ENCODE peak calls at places on chromosomes 3 and 15, in eight cellular contexts. H is astrocyte, Y is H9, I is IMR-90, O is keratinocyte, A is osteoblast, F is fibroblast of lung, P is GM23338. S is an unnamed sample.
A peak's percentile ranks its signal among the peaks of the same experiment; 100 is the strongest.

GRCh38 chr15:85029221-85029620 is 47.6 kb downstream of the PDE8A start:
- DNase-seq in I (no peak), P (no peak), O (no peak), Y (no peak), F (no peak), H (no peak), A (no peak), S (no peak)

GRCh38 chr3:107206141-107206540 is 171.1 kb upstream of the CCDC54 start:
- DNase-seq in I (peak; percentile 59), F (peak; percentile 83), O (no peak), A (no peak), H (peak; percentile 23), P (peak; percentile 85), Y (no peak), S (peak; percentile 37)

GRCh38 chr15:96320703-96321421 is 9.6 kb upstream of the NR2F2 start:
- DNase-seq in F (peak; percentile 47), A (no peak), H (peak; percentile 13), I (no peak), O (no peak), P (no peak), Y (peak; percentile 32), S (no peak)

GRCh38 chr3:81874738-81875137 is 113.3 kb upstream of the GBE1 start:
- DNase-seq in F (no peak), A (no peak), H (peak; percentile 3), I (no peak), Y (no peak), O (no peak), P (no peak), S (no peak)

GRCh38 chr15:78842519-78842918 is 30.2 kb upstream of the MORF4L1 start:
- DNase-seq in H (no peak), Y (no peak), O (no peak), P (no peak), F (no peak), A (no peak), I (no peak), S (no peak)

GRCh38 chr3:170494766-170495165 is 76.1 kb downstream of the CLDN11 start:
- DNase-seq in O (no peak), I (peak; percentile 79), F (peak; percentile 41), P (no peak), A (peak; percentile 75), H (peak; percentile 55), Y (no peak), S (no peak)

GRCh38 chr3:46976326-46977190 is at the start of gene CCDC12:
- DNase-seq in O (peak; percentile 95), H (peak; percentile 99), F (peak; percentile 99), P (peak; percentile 98), I (peak; percentile 99), Y (peak; percentile 98), A (peak; percentile 100), S (peak; percentile 99)

GRCh38 chr3:196947136-196947859 is 5.0 kb upstream of the NCBP2 start:
- DNase-seq in I (no peak), A (peak; percentile 88), P (peak; percentile 54), H (no peak), Y (peak; percentile 47), F (no peak), O (no peak), S (no peak)

GRCh38 chr3:60598668-60599067 is 652.6 kb downstream of the FHIT start:
- DNase-seq in I (no peak), H (no peak), Y (no peak), O (no peak), A (no peak), F (peak; percentile 39), P (no peak), S (peak; percentile 3)

GRCh38 chr3:185070491-185071335 is 82.1 kb downstream of the C3orf70 start:
- DNase-seq in H (no peak), O (no peak), F (peak; percentile 9), I (peak; percentile 25), P (peak; percentile 73), A (peak; percentile 94), Y (peak; percentile 87), S (no peak)

GRCh38 chr15:100373037-100373896 is 31.5 kb upstream of the ADAMTS17 start:
- DNase-seq in I (no peak), A (peak; percentile 44), Y (peak; percentile 28), F (no peak), H (no peak), P (no peak), O (no peak), S (no peak)

GRCh38 chr3:183909030-183909600 is 24.4 kb upstream of the PARL start:
- DNase-seq in F (no peak), A (peak; percentile 72), I (no peak), O (no peak), Y (no peak), P (no peak), H (no peak), S (no peak)
- H2AFZ ChIP-seq in F (no peak overlapping the region), A (no peak overlapping the region), I (no peak overlapping the region), O (no peak overlapping the region), Y (no peak overlapping the region), P (peak overlapping the region; percentile 47), H (no peak overlapping the region), S (no peak overlapping the region)

DNA sequence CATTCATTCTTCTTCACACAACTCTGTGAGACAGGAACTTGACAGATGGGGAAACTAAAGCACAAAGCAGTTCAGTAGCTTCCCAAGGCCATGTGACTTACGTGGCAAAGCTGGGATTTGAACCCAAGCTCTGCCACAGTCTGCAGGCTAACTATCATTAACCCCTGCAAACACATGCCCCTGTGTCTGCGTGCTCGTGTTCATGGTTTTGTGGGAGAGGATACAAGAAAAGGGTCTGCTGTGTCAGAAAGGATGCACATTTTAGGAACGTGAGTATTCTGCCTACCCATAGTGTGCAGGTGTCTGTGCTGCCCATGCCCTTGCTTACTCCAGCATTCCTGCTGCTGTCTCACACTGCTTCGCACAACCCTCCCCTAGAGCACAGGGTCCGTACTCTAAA is 137.0 kb downstream of the CHDH start:
- DNase-seq in Y (peak; percentile 6), O (no peak), I (no peak), A (no peak), F (no peak), H (no peak), P (no peak), S (no peak)
- H2AFZ ChIP-seq in Y (no peak overlapping the region), O (no peak overlapping the region), I (no peak overlapping the region), A (no peak overlapping the region), F (no peak overlapping the region), H (no peak overlapping the region), P (peak overlapping the region; percentile 80), S (no peak overlapping the region)

GRCh38 chr15:31238369-31238768 is 88.3 kb upstream of the KLF13 start:
- DNase-seq in I (no peak), O (no peak), H (no peak), Y (no peak), P (no peak), A (no peak), F (no peak), S (no peak)

GRCh38 chr15:31237042-31237324 is 89.7 kb upstream of the KLF13 start:
- DNase-seq in I (no peak), F (no peak), P (no peak), O (no peak), A (no peak), Y (no peak), H (no peak), S (no peak)

GRCh38 chr15:31234815-31235214 is 91.8 kb upstream of the KLF13 start:
- DNase-seq in Y (no peak), O (no peak), F (no peak), A (no peak), I (no peak), P (no peak), H (no peak), S (no peak)

GRCh38 chr15:31236184-31237041 is 90.2 kb upstream of the KLF13 start:
- DNase-seq in A (peak; percentile 96), I (peak; percentile 94), O (no peak), F (peak; percentile 98), Y (no peak), H (peak; percentile 94), P (no peak), S (peak; percentile 69)

DNA sequence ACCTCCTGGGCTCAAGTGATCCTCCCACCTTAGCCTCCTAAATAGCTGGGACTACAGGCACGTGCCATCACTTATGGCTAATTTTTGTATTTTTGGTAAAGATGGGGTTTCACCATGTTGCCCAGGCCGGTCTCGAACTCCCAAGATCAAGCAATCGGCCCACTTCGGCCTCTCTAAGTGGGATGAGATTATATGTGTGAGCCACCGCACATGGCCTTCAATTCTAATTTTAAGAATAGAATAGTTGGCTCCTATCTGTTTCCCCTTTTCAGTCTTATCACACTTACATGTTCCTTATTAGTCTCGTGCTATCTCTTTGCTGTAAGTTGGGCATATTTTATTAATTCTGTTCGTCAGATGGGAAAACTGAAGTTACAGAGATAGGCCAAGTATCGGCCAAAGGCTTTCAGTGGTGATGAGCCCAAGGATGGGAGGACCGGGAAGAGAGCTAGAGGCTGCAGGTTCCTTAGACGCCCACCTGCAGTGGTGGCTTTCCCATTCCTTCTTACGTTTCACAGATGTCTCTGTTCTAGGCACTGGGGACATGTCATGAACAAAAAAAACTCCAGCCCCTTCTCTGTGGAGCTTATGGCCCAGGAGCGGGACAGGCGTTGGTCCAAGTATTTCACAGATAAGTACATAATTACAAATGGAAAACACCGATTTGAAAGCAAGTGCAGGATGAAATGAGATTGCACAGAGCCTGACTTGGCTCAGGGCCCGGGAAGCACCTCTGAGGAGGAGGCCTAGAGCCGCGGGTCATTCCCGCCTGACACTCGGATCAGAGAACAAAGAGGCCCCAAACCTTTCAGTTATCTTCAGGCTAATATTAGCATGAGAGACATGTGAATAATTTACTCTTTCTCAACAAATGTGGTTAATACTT is 91.1 kb upstream of the KLF13 start:
- DNase-seq in Y (no peak), P (no peak), F (peak; percentile 44), I (no peak), O (no peak), H (peak; percentile 30), A (no peak), S (no peak)
- H2AFZ ChIP-seq in Y (no peak overlapping the region), P (peak overlapping the region; percentile 66), F (no peak overlapping the region), I (no peak overlapping the region), O (no peak overlapping the region), H (no peak overlapping the region), A (no peak overlapping the region), S (no peak overlapping the region)

GRCh38 chr15:43125095-43125661 is 8.2 kb upstream of the TMEM62 start:
- DNase-seq in A (no peak), I (no peak), H (no peak), P (no peak), F (no peak), O (no peak), Y (no peak), S (no peak)

GRCh38 chr15:43118829-43119228 is 13.0 kb upstream of the UBR1 start:
- DNase-seq in Y (no peak), O (no peak), I (no peak), P (no peak), H (no peak), A (no peak), F (no peak), S (no peak)

GRCh38 chr15:43126358-43126757 is 7.0 kb upstream of the TMEM62 start:
- DNase-seq in P (no peak), A (no peak), F (no peak), Y (no peak), O (no peak), I (no peak), H (no peak), S (no peak)

GRCh38 chr15:43118276-43118675 is 12.4 kb upstream of the UBR1 start:
- DNase-seq in O (no peak), Y (no peak), H (no peak), A (no peak), P (no peak), I (no peak), F (no peak), S (no peak)

DNA sequence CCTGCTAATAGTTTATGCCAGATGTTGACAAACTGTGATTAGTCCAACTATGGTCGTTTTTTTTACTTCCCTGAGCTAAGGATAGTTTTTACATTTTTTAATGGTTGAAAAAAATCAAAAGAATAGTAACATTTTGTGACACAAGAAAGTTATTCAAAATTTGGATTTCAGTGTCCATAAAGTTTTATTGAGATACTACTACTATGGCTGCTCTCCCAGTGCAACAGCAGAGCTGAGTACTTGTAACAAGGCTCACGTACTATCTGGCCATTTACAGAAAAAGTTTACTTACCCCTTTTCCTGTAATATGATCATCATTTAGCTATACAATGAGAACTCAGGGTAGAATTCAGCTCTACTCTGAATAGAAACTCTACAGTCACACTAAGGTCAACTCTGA is 11.5 kb upstream of the TMEM62 start:
- DNase-seq in A (no peak), P (no peak), H (no peak), Y (no peak), O (no peak), F (no peak), I (no peak), S (no peak)
- H2AFZ ChIP-seq in A (no peak overlapping the region), P (no peak overlapping the region), H (no peak overlapping the region), Y (no peak overlapping the region), O (no peak overlapping the region), F (no peak overlapping the region), I (no peak overlapping the region), S (no peak overlapping the region)

S was measured in trophoblast cell.